ENCODE peak calls at places on chromosomes 3 and 15, in ten cellular contexts. One of them, this sample, is unnamed.

GRCh38 chr15:28265334-28266019 is 56.5 kb downstream of the HERC2 start:
- DNase-seq in AG09309: no peak
- DNase-seq in aorta: no peak
- DNase-seq in heart right ventricle: no peak
- DNase-seq in CD4-positive, CD25-positive, alpha-beta regulatory T cell: no peak
- DNase-seq in K562: no peak
- DNase-seq in transverse colon: no peak
- DNase-seq in A549: no peak
- DNase-seq in MM.1S: no peak
- DNase-seq in NB4: no peak
- DNase-seq in this sample: no peak

GRCh38 chr3:116390318-116390717 is 55.0 kb downstream of the LSAMP start:
- DNase-seq in NB4: no peak
- DNase-seq in CD4-positive, CD25-positive, alpha-beta regulatory T cell: no peak
- DNase-seq in AG09309: no peak
- DNase-seq in A549: no peak
- DNase-seq in MM.1S: no peak
- DNase-seq in K562: no peak
- DNase-seq in heart right ventricle: no peak
- DNase-seq in transverse colon: no peak
- DNase-seq in aorta: no peak
- DNase-seq in this sample: no peak

GRCh38 chr3:152540120-152540519 is 271.4 kb downstream of the MBNL1 start:
- DNase-seq in heart right ventricle: no peak
- DNase-seq in NB4: no peak
- DNase-seq in CD4-positive, CD25-positive, alpha-beta regulatory T cell: no peak
- DNase-seq in aorta: no peak
- DNase-seq in A549: no peak
- DNase-seq in K562: no peak
- DNase-seq in transverse colon: no peak
- DNase-seq in MM.1S: no peak
- DNase-seq in AG09309: no peak
- DNase-seq in this sample: no peak

GRCh38 chr3:87236093-87236492 is 9.0 kb downstream of the CHMP2B start:
- DNase-seq in CD4-positive, CD25-positive, alpha-beta regulatory T cell: no peak
- DNase-seq in A549: no peak
- DNase-seq in aorta: no peak
- DNase-seq in NB4: no peak
- DNase-seq in heart right ventricle: no peak
- DNase-seq in K562: no peak
- DNase-seq in MM.1S: no peak
- DNase-seq in transverse colon: no peak
- DNase-seq in AG09309: no peak
- DNase-seq in this sample: no peak

GRCh38 chr15:39110746-39111145 is 470.1 kb upstream of the THBS1 start:
- DNase-seq in heart right ventricle: no peak
- DNase-seq in NB4: no peak
- DNase-seq in CD4-positive, CD25-positive, alpha-beta regulatory T cell: no peak
- DNase-seq in transverse colon: no peak
- DNase-seq in aorta: no peak
- DNase-seq in AG09309: no peak
- DNase-seq in K562: no peak
- DNase-seq in A549: no peak
- DNase-seq in MM.1S: no peak
- DNase-seq in this sample: no peak

GRCh38 chr15:58243083-58243482 is 104.9 kb downstream of the AQP9 start:
- DNase-seq in A549: no peak
- DNase-seq in CD4-positive, CD25-positive, alpha-beta regulatory T cell: no peak
- DNase-seq in heart right ventricle: no peak
- DNase-seq in NB4: no peak
- DNase-seq in MM.1S: no peak
- DNase-seq in aorta: no peak
- DNase-seq in AG09309: no peak
- DNase-seq in K562: no peak
- DNase-seq in transverse colon: no peak
- DNase-seq in this sample: no peak

GRCh38 chr3:58013973-58014649 is 5.9 kb downstream of the FLNB start:
- DNase-seq in A549: no peak
- DNase-seq in MM.1S: no peak
- DNase-seq in AG09309: peak
- DNase-seq in heart right ventricle: peak
- DNase-seq in NB4: no peak
- DNase-seq in aorta: peak
- DNase-seq in transverse colon: peak
- DNase-seq in K562: no peak
- DNase-seq in CD4-positive, CD25-positive, alpha-beta regulatory T cell: no peak
- DNase-seq in this sample: no peak

GRCh38 chr3:72659609-72660008 is 188.6 kb downstream of the SHQ1 start:
- DNase-seq in CD4-positive, CD25-positive, alpha-beta regulatory T cell: no peak
- DNase-seq in A549: no peak
- DNase-seq in AG09309: no peak
- DNase-seq in heart right ventricle: no peak
- DNase-seq in transverse colon: no peak
- DNase-seq in K562: no peak
- DNase-seq in MM.1S: no peak
- DNase-seq in NB4: no peak
- DNase-seq in aorta: no peak
- DNase-seq in this sample: no peak

DNA sequence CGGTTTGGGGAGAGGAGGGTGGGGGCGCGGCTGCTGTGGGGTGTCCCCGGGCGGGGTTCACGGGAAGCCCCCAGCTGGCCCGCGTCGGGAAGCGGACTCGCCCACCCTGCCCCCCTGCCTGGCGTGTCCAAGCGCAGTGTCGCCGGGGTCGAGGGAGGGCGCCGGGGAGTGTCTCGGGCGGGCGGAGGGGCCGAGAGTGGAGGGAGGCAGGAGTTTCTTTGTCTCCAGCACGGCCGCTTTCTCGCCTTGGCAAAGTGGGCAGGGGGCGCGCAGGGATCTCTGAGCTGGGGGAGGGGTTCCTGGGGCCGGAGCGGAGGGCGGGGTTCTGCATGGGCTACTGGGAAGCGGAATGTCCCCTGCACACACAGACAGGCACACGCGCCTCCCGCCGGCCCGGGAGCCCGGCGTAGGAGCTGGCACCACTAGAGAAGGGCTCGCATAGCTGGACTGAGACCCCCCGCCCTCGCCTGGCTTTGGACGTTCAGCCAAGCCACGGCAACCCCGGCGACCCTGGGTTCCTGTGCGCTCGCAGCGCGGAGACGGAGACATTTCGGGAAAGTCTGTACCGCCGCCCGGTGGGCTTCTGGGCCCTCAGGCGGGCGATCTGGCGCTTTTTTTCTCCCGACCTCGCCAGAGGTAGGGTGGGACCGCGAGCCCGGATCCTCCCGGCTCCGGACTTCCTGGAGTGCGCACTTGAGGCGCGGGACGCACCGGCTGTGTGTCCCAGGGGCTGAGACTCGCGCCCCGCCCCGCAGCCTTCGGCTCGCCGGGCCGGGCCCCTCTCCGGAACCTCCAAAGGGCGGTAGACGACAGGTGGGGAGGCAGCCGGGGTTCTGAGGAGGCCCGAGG is 870 bp downstream of the ST8SIA2 start:
- DNase-seq in aorta: no peak
- DNase-seq in CD4-positive, CD25-positive, alpha-beta regulatory T cell: no peak
- DNase-seq in transverse colon: no peak
- DNase-seq in MM.1S: peak
- DNase-seq in AG09309: no peak
- DNase-seq in NB4: no peak
- DNase-seq in A549: no peak
- DNase-seq in heart right ventricle: no peak
- DNase-seq in K562: no peak
- DNase-seq in this sample: peak
- H3K4me3 ChIP-seq in aorta: no peak
- H3K4me3 ChIP-seq in CD4-positive, CD25-positive, alpha-beta regulatory T cell: no peak
- H3K4me3 ChIP-seq in transverse colon: peak
- H3K4me3 ChIP-seq in MM.1S: peak
- H3K4me3 ChIP-seq in AG09309: peak
- H3K4me3 ChIP-seq in NB4: no peak
- H3K4me3 ChIP-seq in A549: peak
- H3K4me3 ChIP-seq in heart right ventricle: peak
- H3K4me3 ChIP-seq in K562: no peak
- H3K4me3 ChIP-seq in this sample: peak

GRCh38 chr3:171824076-171824475 is 13.8 kb upstream of the PLD1 start:
- DNase-seq in NB4: peak
- DNase-seq in transverse colon: no peak
- DNase-seq in MM.1S: no peak
- DNase-seq in heart right ventricle: no peak
- DNase-seq in CD4-positive, CD25-positive, alpha-beta regulatory T cell: no peak
- DNase-seq in K562: no peak
- DNase-seq in AG09309: no peak
- DNase-seq in A549: no peak
- DNase-seq in aorta: no peak
- DNase-seq in this sample: no peak

GRCh38 chr3:171822707-171823106 is 12.4 kb upstream of the PLD1 start:
- DNase-seq in aorta: no peak
- DNase-seq in MM.1S: no peak
- DNase-seq in transverse colon: no peak
- DNase-seq in CD4-positive, CD25-positive, alpha-beta regulatory T cell: no peak
- DNase-seq in K562: no peak
- DNase-seq in heart right ventricle: no peak
- DNase-seq in NB4: no peak
- DNase-seq in AG09309: no peak
- DNase-seq in A549: no peak
- DNase-seq in this sample: no peak

GRCh38 chr3:171821061-171821460 is 10.8 kb upstream of the PLD1 start:
- DNase-seq in CD4-positive, CD25-positive, alpha-beta regulatory T cell: no peak
- DNase-seq in transverse colon: no peak
- DNase-seq in AG09309: no peak
- DNase-seq in MM.1S: no peak
- DNase-seq in heart right ventricle: no peak
- DNase-seq in NB4: no peak
- DNase-seq in K562: no peak
- DNase-seq in A549: no peak
- DNase-seq in aorta: no peak
- DNase-seq in this sample: no peak

GRCh38 chr3:171824824-171825221 is 14.5 kb upstream of the PLD1 start:
- DNase-seq in A549: peak
- DNase-seq in MM.1S: no peak
- DNase-seq in K562: no peak
- DNase-seq in aorta: no peak
- DNase-seq in AG09309: no peak
- DNase-seq in CD4-positive, CD25-positive, alpha-beta regulatory T cell: no peak
- DNase-seq in transverse colon: no peak
- DNase-seq in heart right ventricle: no peak
- DNase-seq in NB4: no peak
- DNase-seq in this sample: no peak

DNA sequence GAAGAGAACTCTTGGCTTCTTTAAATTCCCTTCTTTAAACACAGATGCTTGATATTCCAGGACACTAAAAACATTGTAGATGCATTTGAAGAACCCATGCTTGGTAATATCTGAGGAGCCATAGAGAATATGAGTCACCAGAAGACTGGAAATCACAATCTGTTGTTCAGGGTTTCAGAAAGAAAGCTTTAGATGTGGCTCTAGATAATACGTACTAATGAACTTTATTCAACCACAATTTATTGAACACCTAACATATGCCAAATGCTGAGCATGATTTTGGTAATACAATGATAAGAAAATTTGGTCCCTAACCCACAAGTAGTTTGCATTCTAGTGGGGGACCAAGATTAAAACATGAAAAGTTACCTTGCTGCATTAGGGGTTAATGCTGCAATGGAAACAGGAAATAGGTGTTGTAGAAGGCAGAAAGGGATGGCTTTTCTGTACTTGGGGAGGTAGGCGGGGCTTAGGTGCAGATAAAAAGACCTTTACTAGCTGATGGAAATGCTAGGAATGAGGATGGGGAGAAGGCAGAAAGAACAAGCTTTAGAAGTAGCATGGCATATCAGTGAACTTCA is 11.6 kb upstream of the PLD1 start:
- DNase-seq in CD4-positive, CD25-positive, alpha-beta regulatory T cell: no peak
- DNase-seq in heart right ventricle: no peak
- DNase-seq in AG09309: no peak
- DNase-seq in NB4: no peak
- DNase-seq in aorta: no peak
- DNase-seq in K562: no peak
- DNase-seq in A549: no peak
- DNase-seq in transverse colon: no peak
- DNase-seq in MM.1S: no peak
- DNase-seq in this sample: no peak
- H3K4me3 ChIP-seq in CD4-positive, CD25-positive, alpha-beta regulatory T cell: no peak
- H3K4me3 ChIP-seq in heart right ventricle: no peak
- H3K4me3 ChIP-seq in AG09309: no peak
- H3K4me3 ChIP-seq in NB4: no peak
- H3K4me3 ChIP-seq in aorta: no peak
- H3K4me3 ChIP-seq in K562: no peak
- H3K4me3 ChIP-seq in A549: no peak
- H3K4me3 ChIP-seq in transverse colon: no peak
- H3K4me3 ChIP-seq in MM.1S: no peak
- H3K4me3 ChIP-seq in this sample: no peak

GRCh38 chr15:45637552-45638033 is 2.8 kb downstream of the SQOR start:
- DNase-seq in MM.1S: peak
- DNase-seq in NB4: peak
- DNase-seq in CD4-positive, CD25-positive, alpha-beta regulatory T cell: peak
- DNase-seq in heart right ventricle: peak
- DNase-seq in AG09309: peak
- DNase-seq in A549: peak
- DNase-seq in transverse colon: peak
- DNase-seq in aorta: peak
- DNase-seq in K562: no peak
- DNase-seq in this sample: peak
- H3K4me3 ChIP-seq in MM.1S: peak
- H3K4me3 ChIP-seq in NB4: peak
- H3K4me3 ChIP-seq in CD4-positive, CD25-positive, alpha-beta regulatory T cell: peak
- H3K4me3 ChIP-seq in heart right ventricle: no peak
- H3K4me3 ChIP-seq in AG09309: no peak
- H3K4me3 ChIP-seq in A549: peak
- H3K4me3 ChIP-seq in transverse colon: peak
- H3K4me3 ChIP-seq in aorta: peak
- H3K4me3 ChIP-seq in K562: no peak
- H3K4me3 ChIP-seq in this sample: no peak

GRCh38 chr3:49198161-49198560 is 26.8 kb downstream of the KLHDC8B start:
- DNase-seq in CD4-positive, CD25-positive, alpha-beta regulatory T cell: no peak
- DNase-seq in A549: no peak
- DNase-seq in heart right ventricle: no peak
- DNase-seq in aorta: no peak
- DNase-seq in MM.1S: no peak
- DNase-seq in transverse colon: no peak
- DNase-seq in NB4: no peak
- DNase-seq in AG09309: no peak
- DNase-seq in K562: no peak
- DNase-seq in this sample: peak

GRCh38 chr3:49198611-49199230 is 27.3 kb downstream of the KLHDC8B start:
- DNase-seq in NB4: no peak
- DNase-seq in K562: no peak
- DNase-seq in A549: no peak
- DNase-seq in heart right ventricle: no peak
- DNase-seq in AG09309: no peak
- DNase-seq in transverse colon: no peak
- DNase-seq in aorta: peak
- DNase-seq in MM.1S: no peak
- DNase-seq in CD4-positive, CD25-positive, alpha-beta regulatory T cell: no peak
- DNase-seq in this sample: no peak

GRCh38 chr3:49205154-49205788 is 33.9 kb downstream of the KLHDC8B start:
- DNase-seq in transverse colon: no peak
- DNase-seq in MM.1S: no peak
- DNase-seq in NB4: no peak
- DNase-seq in heart right ventricle: no peak
- DNase-seq in K562: no peak
- DNase-seq in AG09309: no peak
- DNase-seq in aorta: no peak
- DNase-seq in CD4-positive, CD25-positive, alpha-beta regulatory T cell: no peak
- DNase-seq in A549: no peak
- DNase-seq in this sample: no peak

GRCh38 chr3:49199244-49199899 is 28.0 kb downstream of the KLHDC8B start:
- DNase-seq in MM.1S: no peak
- DNase-seq in heart right ventricle: peak
- DNase-seq in A549: no peak
- DNase-seq in AG09309: peak
- DNase-seq in NB4: no peak
- DNase-seq in CD4-positive, CD25-positive, alpha-beta regulatory T cell: no peak
- DNase-seq in aorta: peak
- DNase-seq in K562: no peak
- DNase-seq in transverse colon: peak
- DNase-seq in this sample: no peak

GRCh38 chr3:49199900-49200281 is 28.5 kb downstream of the KLHDC8B start:
- DNase-seq in transverse colon: no peak
- DNase-seq in A549: no peak
- DNase-seq in MM.1S: no peak
- DNase-seq in CD4-positive, CD25-positive, alpha-beta regulatory T cell: no peak
- DNase-seq in heart right ventricle: no peak
- DNase-seq in AG09309: no peak
- DNase-seq in K562: no peak
- DNase-seq in NB4: no peak
- DNase-seq in aorta: peak
- DNase-seq in this sample: no peak
- H3K4me3 ChIP-seq in transverse colon: peak
- H3K4me3 ChIP-seq in A549: no peak
- H3K4me3 ChIP-seq in MM.1S: no peak
- H3K4me3 ChIP-seq in CD4-positive, CD25-positive, alpha-beta regulatory T cell: no peak
- H3K4me3 ChIP-seq in heart right ventricle: peak
- H3K4me3 ChIP-seq in AG09309: peak
- H3K4me3 ChIP-seq in K562: no peak
- H3K4me3 ChIP-seq in NB4: no peak
- H3K4me3 ChIP-seq in aorta: no peak
- H3K4me3 ChIP-seq in this sample: no peak

This sample was measured in WERI-Rb-1.